ENCODE peak calls at places on chromosomes 11 and 22, in eight cellular contexts. One of them, this sample, is unnamed.

GRCh38 chr22:42939941-42940653 is 74.9 kb downstream of the PACSIN2 start:
- DNase-seq in vagina: no peak
- DNase-seq in RWPE2: no peak
- DNase-seq in AG09309: no peak
- DNase-seq in cardiac muscle cell: no peak
- DNase-seq in tibial nerve: no peak
- DNase-seq in HFFc6: peak
- DNase-seq in nephron progenitor cell: no peak
- DNase-seq in this sample: no peak

GRCh38 chr22:24402460-24403192 is 24.8 kb upstream of the ADORA2A start:
- DNase-seq in cardiac muscle cell: peak
- DNase-seq in HFFc6: peak
- DNase-seq in AG09309: peak
- DNase-seq in vagina: no peak
- DNase-seq in nephron progenitor cell: no peak
- DNase-seq in tibial nerve: no peak
- DNase-seq in RWPE2: no peak
- DNase-seq in this sample: no peak

GRCh38 chr11:85619497-85619896 is 7.6 kb downstream of the DLG2 start:
- DNase-seq in RWPE2: no peak
- DNase-seq in nephron progenitor cell: no peak
- DNase-seq in cardiac muscle cell: no peak
- DNase-seq in HFFc6: no peak
- DNase-seq in tibial nerve: no peak
- DNase-seq in vagina: no peak
- DNase-seq in AG09309: no peak
- DNase-seq in this sample: no peak

GRCh38 chr11:88420165-88420781 is 82.7 kb upstream of the CTSC start:
- DNase-seq in nephron progenitor cell: no peak
- DNase-seq in RWPE2: peak
- DNase-seq in vagina: peak
- DNase-seq in cardiac muscle cell: no peak
- DNase-seq in HFFc6: peak
- DNase-seq in AG09309: peak
- DNase-seq in tibial nerve: no peak
- DNase-seq in this sample: no peak

GRCh38 chr11:31943056-31943780 is 132.1 kb upstream of the PAX6 start:
- DNase-seq in vagina: peak
- DNase-seq in tibial nerve: no peak
- DNase-seq in nephron progenitor cell: no peak
- DNase-seq in cardiac muscle cell: no peak
- DNase-seq in RWPE2: no peak
- DNase-seq in AG09309: no peak
- DNase-seq in HFFc6: no peak
- DNase-seq in this sample: no peak

GRCh38 chr22:27170491-27170890 is 513.1 kb downstream of the MIAT start:
- DNase-seq in cardiac muscle cell: no peak
- DNase-seq in RWPE2: no peak
- DNase-seq in vagina: no peak
- DNase-seq in HFFc6: peak
- DNase-seq in AG09309: peak
- DNase-seq in tibial nerve: no peak
- DNase-seq in nephron progenitor cell: peak
- DNase-seq in this sample: peak

GRCh38 chr11:57566035-57566504 is 1.4 kb downstream of the UBE2L6 start:
- DNase-seq in vagina: no peak
- DNase-seq in HFFc6: peak
- DNase-seq in cardiac muscle cell: peak
- DNase-seq in nephron progenitor cell: no peak
- DNase-seq in AG09309: peak
- DNase-seq in tibial nerve: no peak
- DNase-seq in RWPE2: no peak
- DNase-seq in this sample: no peak

GRCh38 chr22:30481711-30482110 is 9.9 kb upstream of the SEC14L3 start:
- DNase-seq in RWPE2: no peak
- DNase-seq in vagina: no peak
- DNase-seq in HFFc6: peak
- DNase-seq in AG09309: no peak
- DNase-seq in nephron progenitor cell: no peak
- DNase-seq in tibial nerve: no peak
- DNase-seq in cardiac muscle cell: no peak
- DNase-seq in this sample: no peak

GRCh38 chr11:70271635-70271953 is 1.1 kb downstream of the PPFIA1 start:
- DNase-seq in AG09309: no peak
- DNase-seq in tibial nerve: no peak
- DNase-seq in nephron progenitor cell: no peak
- DNase-seq in cardiac muscle cell: no peak
- DNase-seq in HFFc6: no peak
- DNase-seq in RWPE2: no peak
- DNase-seq in vagina: no peak
- DNase-seq in this sample: no peak

GRCh38 chr22:27218012-27218483 is 560.7 kb downstream of the MIAT start:
- DNase-seq in AG09309: no peak
- DNase-seq in HFFc6: no peak
- DNase-seq in RWPE2: no peak
- DNase-seq in nephron progenitor cell: no peak
- DNase-seq in cardiac muscle cell: no peak
- DNase-seq in vagina: no peak
- DNase-seq in tibial nerve: no peak
- DNase-seq in this sample: no peak

GRCh38 chr11:61294717-61295595 is at the start of gene VWCE:
- DNase-seq in HFFc6: peak
- DNase-seq in RWPE2: no peak
- DNase-seq in nephron progenitor cell: peak
- DNase-seq in cardiac muscle cell: peak
- DNase-seq in vagina: no peak
- DNase-seq in AG09309: no peak
- DNase-seq in tibial nerve: no peak
- DNase-seq in this sample: peak

GRCh38 chr11:64801591-64802369 is 1.2 kb downstream of the MAP4K2 start:
- DNase-seq in vagina: no peak
- DNase-seq in tibial nerve: no peak
- DNase-seq in AG09309: no peak
- DNase-seq in cardiac muscle cell: no peak
- DNase-seq in RWPE2: no peak
- DNase-seq in HFFc6: no peak
- DNase-seq in nephron progenitor cell: no peak
- DNase-seq in this sample: no peak

GRCh38 chr11:64804346-64805210 is 1.6 kb upstream of the MAP4K2 start:
- DNase-seq in HFFc6: no peak
- DNase-seq in AG09309: no peak
- DNase-seq in RWPE2: no peak
- DNase-seq in tibial nerve: no peak
- DNase-seq in vagina: no peak
- DNase-seq in nephron progenitor cell: no peak
- DNase-seq in cardiac muscle cell: no peak
- DNase-seq in this sample: no peak

GRCh38 chr11:64802370-64803162 is 448 bp downstream of the MAP4K2 start:
- DNase-seq in AG09309: no peak
- DNase-seq in RWPE2: no peak
- DNase-seq in cardiac muscle cell: no peak
- DNase-seq in HFFc6: no peak
- DNase-seq in vagina: no peak
- DNase-seq in nephron progenitor cell: no peak
- DNase-seq in tibial nerve: no peak
- DNase-seq in this sample: no peak

GRCh38 chr11:64803846-64804345 is 882 bp upstream of the MAP4K2 start:
- DNase-seq in nephron progenitor cell: no peak
- DNase-seq in HFFc6: no peak
- DNase-seq in vagina: no peak
- DNase-seq in cardiac muscle cell: no peak
- DNase-seq in RWPE2: no peak
- DNase-seq in tibial nerve: no peak
- DNase-seq in AG09309: no peak
- DNase-seq in this sample: no peak

DNA sequence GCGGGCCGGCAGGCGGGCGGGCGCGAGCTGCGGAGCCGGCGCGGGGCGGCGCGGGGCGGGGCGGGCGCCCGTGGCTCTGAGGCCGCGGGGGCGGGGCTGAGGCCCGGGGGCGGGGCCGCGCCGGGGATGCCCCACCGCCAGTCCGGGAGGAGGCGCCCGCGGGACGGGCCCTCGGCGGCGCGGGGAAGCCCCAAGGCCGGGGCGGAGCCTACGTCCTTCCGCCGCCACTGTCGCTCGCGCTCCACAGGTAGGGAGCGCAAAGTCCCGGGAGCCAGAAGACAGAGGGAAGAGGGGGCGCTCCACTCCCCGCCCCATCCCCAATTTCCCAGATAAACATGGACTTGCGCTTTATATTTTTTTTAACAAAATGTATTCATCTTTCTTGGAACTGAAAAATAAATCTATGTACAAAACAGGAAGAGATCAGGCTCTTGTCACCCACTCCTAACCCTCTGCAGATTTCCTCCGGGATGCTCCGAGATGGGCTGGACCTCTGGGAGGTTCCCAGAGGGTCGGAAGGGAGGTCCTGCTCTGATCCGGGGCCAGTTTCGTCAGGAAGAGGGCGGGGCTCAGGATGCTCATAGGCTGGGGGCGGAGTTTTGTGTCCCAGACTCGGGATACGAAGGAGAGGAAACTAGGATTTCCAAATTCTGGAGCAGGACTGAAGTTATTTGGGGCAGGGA is at the start of gene MAP4K2:
- DNase-seq in nephron progenitor cell: peak
- DNase-seq in cardiac muscle cell: peak
- DNase-seq in RWPE2: peak
- DNase-seq in tibial nerve: peak
- DNase-seq in HFFc6: peak
- DNase-seq in vagina: no peak
- DNase-seq in AG09309: peak
- DNase-seq in this sample: peak
- TF ChIP-seq CTCF in nephron progenitor cell: no peak
- TF ChIP-seq CTCF in cardiac muscle cell: peak
- TF ChIP-seq CTCF in RWPE2: peak
- TF ChIP-seq CTCF in tibial nerve: peak
- TF ChIP-seq CTCF in HFFc6: peak
- TF ChIP-seq CTCF in vagina: no peak
- TF ChIP-seq CTCF in AG09309: no peak
- TF ChIP-seq CTCF in this sample: peak

DNA sequence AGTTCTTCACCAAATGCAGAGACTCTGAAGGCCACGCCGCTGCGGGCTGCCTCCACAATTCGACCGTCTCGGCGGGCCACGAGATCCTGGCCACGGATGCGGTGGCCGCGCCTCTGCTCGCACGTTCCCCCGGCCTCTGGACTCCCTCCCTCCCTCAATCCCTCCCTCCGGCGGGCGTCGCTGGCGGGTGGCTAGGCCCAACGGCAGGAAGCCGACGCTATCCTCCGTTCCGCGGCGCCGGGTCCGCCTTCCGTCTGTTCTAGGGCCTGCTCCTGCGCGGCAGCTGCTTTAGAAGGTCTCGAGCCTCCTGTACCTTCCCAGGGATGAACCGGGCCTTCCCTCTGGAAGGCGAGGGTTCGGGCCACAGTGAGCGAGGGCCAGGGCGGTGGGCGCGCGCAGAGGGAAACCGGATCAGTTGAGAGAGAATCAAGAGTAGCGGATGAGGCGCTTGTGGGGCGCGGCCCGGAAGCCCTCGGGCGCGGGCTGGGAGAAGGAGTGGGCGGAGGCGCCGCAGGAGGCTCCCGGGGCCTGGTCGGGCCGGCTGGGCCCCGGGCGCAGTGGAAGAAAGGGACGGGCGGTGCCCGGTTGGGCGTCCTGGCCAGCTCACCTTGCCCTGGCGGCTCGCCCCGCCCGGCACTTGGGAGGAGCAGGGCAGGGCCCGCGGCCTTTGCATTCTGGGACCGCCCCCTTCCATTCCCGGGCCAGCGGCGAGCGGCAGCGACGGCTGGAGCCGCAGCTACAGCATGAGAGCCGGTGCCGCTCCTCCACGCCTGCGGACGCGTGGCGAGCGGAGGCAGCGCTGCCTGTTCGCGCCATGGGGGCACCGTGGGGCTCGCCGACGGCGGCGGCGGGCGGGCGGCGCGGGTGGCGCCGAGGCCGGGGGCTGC is at the start of gene FUT4:
- DNase-seq in tibial nerve: peak
- DNase-seq in vagina: peak
- DNase-seq in nephron progenitor cell: peak
- DNase-seq in HFFc6: peak
- DNase-seq in AG09309: no peak
- DNase-seq in cardiac muscle cell: peak
- DNase-seq in RWPE2: peak
- DNase-seq in this sample: peak
- TF ChIP-seq CTCF in tibial nerve: no peak
- TF ChIP-seq CTCF in vagina: no peak
- TF ChIP-seq CTCF in nephron progenitor cell: no peak
- TF ChIP-seq CTCF in HFFc6: no peak
- TF ChIP-seq CTCF in AG09309: no peak
- TF ChIP-seq CTCF in cardiac muscle cell: no peak
- TF ChIP-seq CTCF in RWPE2: no peak
- TF ChIP-seq CTCF in this sample: no peak

GRCh38 chr11:134270250-134270714 is 5.9 kb upstream of the GLB1L3 start:
- DNase-seq in nephron progenitor cell: no peak
- DNase-seq in cardiac muscle cell: no peak
- DNase-seq in AG09309: no peak
- DNase-seq in tibial nerve: no peak
- DNase-seq in HFFc6: no peak
- DNase-seq in vagina: no peak
- DNase-seq in RWPE2: no peak
- DNase-seq in this sample: no peak
- TF ChIP-seq CTCF in nephron progenitor cell: no peak
- TF ChIP-seq CTCF in cardiac muscle cell: peak
- TF ChIP-seq CTCF in AG09309: peak
- TF ChIP-seq CTCF in tibial nerve: no peak
- TF ChIP-seq CTCF in HFFc6: peak
- TF ChIP-seq CTCF in vagina: no peak
- TF ChIP-seq CTCF in RWPE2: no peak
- TF ChIP-seq CTCF in this sample: peak

GRCh38 chr11:122754553-122755322 is 83.6 kb upstream of the CRTAM start:
- DNase-seq in AG09309: no peak
- DNase-seq in nephron progenitor cell: no peak
- DNase-seq in RWPE2: no peak
- DNase-seq in HFFc6: no peak
- DNase-seq in vagina: no peak
- DNase-seq in cardiac muscle cell: peak
- DNase-seq in tibial nerve: no peak
- DNase-seq in this sample: no peak
- TF ChIP-seq CTCF in AG09309: peak
- TF ChIP-seq CTCF in nephron progenitor cell: peak
- TF ChIP-seq CTCF in RWPE2: peak
- TF ChIP-seq CTCF in HFFc6: peak
- TF ChIP-seq CTCF in vagina: no peak
- TF ChIP-seq CTCF in cardiac muscle cell: peak
- TF ChIP-seq CTCF in tibial nerve: peak
- TF ChIP-seq CTCF in this sample: peak

This sample was measured in type B pancreatic cell.